ENCODE peak calls at places on chromosome 21, in six cellular contexts. E is progenitor cell of endocrine pancreas, S is AG04450, N is GM23338, R is cardiac fibroblast, Q is suprapubic skin. O is an unnamed sample.

GRCh38 chr21:33412832-33413519 is 9.8 kb downstream of the IFNGR2 start:
- DNase-seq in E (no peak), S (no peak), N (peak), R (no peak), Q (no peak), O (no peak)

GRCh38 chr21:24290151-24290833 is 1317.0 kb downstream of the MRPL39 start:
- DNase-seq in E (no peak), S (no peak), N (no peak), R (no peak), Q (no peak), O (no peak)

GRCh38 chr21:46171585-46171984 is 12.7 kb downstream of the SPATC1L start:
- DNase-seq in E (no peak), S (no peak), N (no peak), R (peak), Q (peak), O (no peak)

GRCh38 chr21:29800051-29800450 is 139.7 kb downstream of the GRIK1 start:
- DNase-seq in E (no peak), S (no peak), N (peak), R (no peak), Q (no peak), O (no peak)

GRCh38 chr21:28308516-28308915 is 684.2 kb downstream of the LTN1 start:
- DNase-seq in E (no peak), S (no peak), N (no peak), R (no peak), Q (no peak), O (no peak)

GRCh38 chr21:41680444-41681335 is 86.2 kb downstream of the RIPK4 start:
- DNase-seq in E (no peak), S (no peak), N (peak), R (no peak), Q (no peak), O (no peak)

GRCh38 chr21:32886339-32886738 is 114.8 kb upstream of the PAXBP1 start:
- DNase-seq in E (no peak), S (no peak), N (no peak), R (no peak), Q (no peak), O (no peak)

GRCh38 chr21:45980271-45980670 is 1.3 kb upstream of the COL6A1 start:
- DNase-seq in E (no peak), S (no peak), N (no peak), R (no peak), Q (peak), O (no peak)

GRCh38 chr21:9758141-9758540 is 763.2 kb upstream of the TPTE start:
- DNase-seq in E (no peak), S (no peak), N (no peak), R (no peak), Q (no peak), O (no peak)

GRCh38 chr21:41762236-41762635 is 4.6 kb downstream of the RIPK4 start:
- DNase-seq in E (no peak), S (no peak), N (peak), R (no peak), Q (no peak), O (no peak)

GRCh38 chr21:29697555-29698193 is 242.1 kb downstream of the GRIK1 start:
- DNase-seq in E (no peak), S (no peak), N (no peak), R (no peak), Q (no peak), O (no peak)

GRCh38 chr21:40841524-40842196 is 5.3 kb downstream of the DSCAM start:
- DNase-seq in E (peak), S (no peak), N (peak), R (no peak), Q (no peak), O (peak)

GRCh38 chr21:38824124-38824822 is 18.5 kb downstream of the ETS2 start:
- DNase-seq in E (no peak), S (peak), N (no peak), R (no peak), Q (no peak), O (no peak)

GRCh38 chr21:42208801-42209490 is 10.0 kb upstream of the ABCG1 start:
- DNase-seq in E (no peak), S (no peak), N (no peak), R (no peak), Q (no peak), O (no peak)

GRCh38 chr21:46641656-46642055 is 6.2 kb downstream of the PRMT2 start:
- DNase-seq in E (no peak), S (no peak), N (no peak), R (no peak), Q (no peak), O (no peak)

GRCh38 chr21:28587748-28588147 is 404.9 kb downstream of the LTN1 start:
- DNase-seq in E (no peak), S (no peak), N (no peak), R (peak), Q (no peak), O (no peak)

GRCh38 chr21:42654179-42654912 is 925 bp downstream of the PDE9A start:
- DNase-seq in E (peak), S (no peak), N (peak), R (peak), Q (no peak), O (no peak)

GRCh38 chr21:26842300-26842699 is 2.9 kb downstream of the ADAMTS1 start:
- DNase-seq in E (no peak), S (no peak), N (no peak), R (peak), Q (no peak), O (no peak)

GRCh38 chr21:26840206-26840605 is 5.0 kb downstream of the ADAMTS1 start:
- DNase-seq in E (no peak), S (no peak), N (no peak), R (peak), Q (no peak), O (no peak)

GRCh38 chr21:26843912-26844257 is 1.3 kb downstream of the ADAMTS1 start:
- DNase-seq in E (peak), S (no peak), N (peak), R (peak), Q (no peak), O (no peak)

GRCh38 chr21:26842976-26843911 is 2.0 kb downstream of the ADAMTS1 start:
- DNase-seq in E (peak), S (peak), N (peak), R (peak), Q (peak), O (peak)

GRCh38 chr21:26840912-26841311 is 4.3 kb downstream of the ADAMTS1 start:
- DNase-seq in E (no peak), S (no peak), N (no peak), R (peak), Q (no peak), O (no peak)
- TF ChIP-seq CTCF in E (no peak), S (no peak), N (no peak), R (no peak), Q (no peak), O (no peak)

GRCh38 chr21:37460196-37460595 is 93.6 kb downstream of the DYRK1A start:
- DNase-seq in E (no peak), S (no peak), N (peak), R (no peak), Q (no peak), O (no peak)
- TF ChIP-seq CTCF in E (peak), S (peak), N (peak), R (peak), Q (no peak), O (peak)

DNA sequence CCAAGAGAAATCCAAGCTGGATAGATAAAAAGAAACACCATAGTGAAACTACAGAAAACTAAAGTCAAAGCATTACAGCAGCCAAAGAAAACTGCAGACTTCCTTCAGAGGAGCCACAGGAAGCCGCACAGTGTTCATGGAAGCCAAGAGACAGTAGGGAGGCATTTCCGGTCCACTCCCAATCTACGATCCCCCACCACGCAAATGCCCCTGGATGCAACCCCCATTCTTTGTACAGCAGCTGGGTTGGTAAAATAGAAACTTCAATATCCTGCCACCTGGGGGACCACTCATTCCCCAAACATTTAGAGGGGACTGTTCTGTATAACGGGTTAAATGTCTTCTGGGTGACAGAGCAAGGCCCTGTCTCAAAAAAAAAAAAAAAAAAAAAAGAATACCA is 43.9 kb upstream of the TSPEAR start:
- DNase-seq in E (no peak), S (no peak), N (no peak), R (peak), Q (peak), O (no peak)
- TF ChIP-seq CTCF in E (no peak), S (peak), N (no peak), R (peak), Q (no peak), O (no peak)

GRCh38 chr21:44762221-44763049 is 39.2 kb downstream of the UBE2G2 start:
- DNase-seq in E (no peak), S (no peak), N (no peak), R (no peak), Q (no peak), O (peak)

GRCh38 chr21:44759628-44760285 is 41.9 kb downstream of the UBE2G2 start:
- DNase-seq in E (no peak), S (no peak), N (no peak), R (no peak), Q (no peak), O (peak)

GRCh38 chr21:44760376-44760775 is 41.2 kb downstream of the UBE2G2 start:
- DNase-seq in E (no peak), S (no peak), N (no peak), R (no peak), Q (no peak), O (peak)

GRCh38 chr21:44761747-44762208 is 39.8 kb downstream of the UBE2G2 start:
- DNase-seq in E (no peak), S (no peak), N (no peak), R (no peak), Q (no peak), O (peak)

DNA sequence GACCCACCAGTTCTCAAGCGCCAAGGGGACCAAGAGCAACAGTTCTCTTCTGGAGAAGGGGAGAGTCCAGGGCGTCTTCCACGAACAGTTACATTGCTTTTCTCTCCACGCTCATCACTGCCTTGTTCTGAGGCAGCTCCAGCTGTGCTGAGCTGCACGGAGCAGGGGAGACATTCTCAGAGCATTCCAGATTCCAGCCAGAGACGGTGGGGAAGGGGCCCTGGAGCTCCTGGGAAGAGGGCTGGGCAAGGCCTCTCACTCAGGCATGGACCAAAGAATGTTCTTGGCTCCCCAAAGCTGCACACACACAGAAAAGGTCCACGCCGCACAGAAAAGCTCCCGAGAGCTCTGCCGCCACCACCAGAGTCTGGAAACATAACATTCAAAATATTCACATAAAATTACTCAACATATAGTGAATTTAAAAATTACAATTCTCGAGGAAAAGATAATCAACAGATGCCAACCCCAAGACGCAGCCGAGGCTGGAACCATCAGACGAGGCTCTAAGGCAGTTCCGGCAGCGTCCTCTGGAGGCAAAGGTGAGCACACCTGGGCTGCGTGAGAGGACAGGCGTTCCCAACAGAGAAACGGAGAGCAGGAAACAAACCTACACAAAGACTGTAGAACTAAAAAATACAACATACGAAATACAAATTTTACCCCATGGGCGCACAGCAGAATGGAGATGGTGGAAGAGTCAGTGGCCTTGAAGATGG is 40.5 kb downstream of the UBE2G2 start:
- DNase-seq in E (no peak), S (no peak), N (peak), R (no peak), Q (no peak), O (peak)
- TF ChIP-seq CTCF in E (peak), S (peak), N (peak), R (peak), Q (peak), O (peak)